ENCODE peak calls at places on chromosomes 4 and X, in nine cellular contexts. O is ACHN; N is activated CD4-positive, alpha-beta memory T cell treated with anti-CD3 and anti-CD28 coated beads for 36 hours; U is endothelial cell; J is Karpas-422; Z is RCC 7860; R is astrocyte of the spinal cord; V is islet precursor cell; E is amygdala. B is an unnamed sample.

GRCh38 chr4:144409525-144409924 is 236.4 kb upstream of the HHIP start:
- DNase-seq in J (no peak), U (no peak), Z (no peak), V (no peak), E (no peak), N (no peak), R (no peak), O (no peak), B (no peak)

GRCh38 chrX:72142094-72142843 is 10.6 kb upstream of the RTL5 start:
- DNase-seq in O (no peak), Z (no peak), U (no peak), N (no peak), V (no peak), J (peak; percentile 71), R (no peak), E (no peak), B (no peak)

GRCh38 chrX:46152756-46153155 is 392.5 kb downstream of the ZNF674 start:
- DNase-seq in R (no peak), U (no peak), E (no peak), N (no peak), J (no peak), V (no peak), Z (no peak), O (no peak), B (no peak)

GRCh38 chrX:116317409-116317808 is 119.0 kb upstream of the SLC6A14 start:
- DNase-seq in Z (no peak), R (peak; percentile 55), J (no peak), N (no peak), U (no peak), O (no peak), V (peak; percentile 94), E (peak; percentile 0), B (no peak)

GRCh38 chrX:45351478-45351877 is 150.8 kb upstream of the DIPK2B start:
- DNase-seq in J (no peak), R (peak; percentile 60), V (no peak), E (no peak), O (peak; percentile 33), N (no peak), Z (no peak), U (no peak), B (no peak)

GRCh38 chrX:155768036-155768769 is 112.9 kb upstream of the VAMP7 start:
- DNase-seq in E (no peak), O (peak; percentile 10), N (no peak), R (peak; percentile 35), Z (no peak), J (no peak), V (no peak), U (no peak), B (no peak)

GRCh38 chr4:26050212-26050643 is 136.2 kb downstream of the SMIM20 start:
- DNase-seq in E (no peak), R (no peak), Z (no peak), N (no peak), O (no peak), U (no peak), J (no peak), V (no peak), B (no peak)

GRCh38 chr4:19025031-19025430 is 1003.5 kb upstream of the LCORL start:
- DNase-seq in R (no peak), O (no peak), U (no peak), N (no peak), V (peak; percentile 56), E (no peak), J (no peak), Z (no peak), B (no peak)

GRCh38 chrX:42151808-42152207 is 228.5 kb upstream of the CASK start:
- DNase-seq in J (no peak), O (no peak), N (no peak), Z (no peak), E (no peak), V (no peak), R (no peak), U (no peak), B (no peak)

GRCh38 chrX:16867947-16868346 is 2.2 kb downstream of the RBBP7 start:
- DNase-seq in J (no peak), R (no peak), E (no peak), N (no peak), Z (no peak), O (no peak), V (no peak), U (no peak), B (no peak)

GRCh38 chrX:68874076-68874475 is 45.3 kb downstream of the EFNB1 start:
- DNase-seq in E (no peak), J (no peak), N (no peak), U (no peak), V (no peak), O (no peak), Z (no peak), R (no peak), B (no peak)

GRCh38 chrX:38192007-38192625 is 28.6 kb downstream of the SRPX start:
- DNase-seq in R (no peak), O (peak; percentile 15), V (no peak), N (peak; percentile 7), E (no peak), J (peak; percentile 72), U (peak; percentile 10), Z (no peak), B (no peak)

GRCh38 chr4:139656614-139657486 is 8.8 kb upstream of the MGST2 start:
- DNase-seq in R (peak; percentile 79), Z (peak; percentile 56), J (peak; percentile 91), O (peak; percentile 85), E (no peak), U (peak; percentile 67), V (peak; percentile 85), N (peak; percentile 63), B (no peak)